ENCODE peak calls at places on chromosomes 16 and 17, in six cellular contexts. Y is SJSA1; Z is K562; F is AG04450; D is CD4-positive, alpha-beta memory T cell; P is CD8-positive, alpha-beta memory T cell. T is an unnamed sample.

GRCh38 chr16:53542283-53542682 is 39.3 kb upstream of the AKTIP start:
- DNase-seq in Y (no peak), Z (no peak), P (no peak), F (no peak), D (no peak), T (no peak)

GRCh38 chr16:80924372-80924978 is 82.2 kb downstream of the CMC2 start:
- DNase-seq in P (peak; percentile 4), D (no peak), F (no peak), Z (peak; percentile 63), Y (peak; percentile 58), T (peak; percentile 69)

GRCh38 chr16:27285676-27286196 is 17.2 kb upstream of the NSMCE1 start:
- DNase-seq in D (no peak), Z (no peak), F (no peak), Y (no peak), P (no peak), T (peak; percentile 45)

GRCh38 chr17:57783338-57783742 is 38.2 kb upstream of the CCDC182 start:
- DNase-seq in Y (peak; percentile 80), F (no peak), P (peak; percentile 63), D (peak; percentile 64), Z (peak; percentile 84), T (peak; percentile 51)

GRCh38 chr17:44386182-44386525 is 3.3 kb downstream of the ITGA2B start:
- DNase-seq in D (no peak), Y (no peak), F (no peak), Z (no peak), P (no peak), T (no peak)

GRCh38 chr16:58102665-58103427 is 26.3 kb downstream of the CFAP20 start:
- DNase-seq in F (no peak), Z (no peak), D (no peak), P (no peak), Y (no peak), T (peak; percentile 84)

GRCh38 chr17:39898088-39898487 is 20.3 kb downstream of the GSDMB start:
- DNase-seq in F (no peak), Y (no peak), P (no peak), D (no peak), Z (no peak), T (no peak)

GRCh38 chr17:69342896-69343644 is 16.1 kb upstream of the ABCA5 start:
- DNase-seq in P (no peak), F (no peak), Z (no peak), Y (no peak), D (no peak), T (no peak)

GRCh38 chr16:31106509-31107464 is 1.4 kb upstream of the BCKDK start:
- DNase-seq in Z (no peak), Y (no peak), F (no peak), P (no peak), D (no peak), T (no peak)

GRCh38 chr16:84344781-84345180 is 23.6 kb upstream of the ATP2C2 start:
- DNase-seq in D (no peak), P (no peak), Y (no peak), F (no peak), Z (no peak), T (no peak)

GRCh38 chr17:79950306-79950705 is 85.4 kb downstream of the TBC1D16 start:
- DNase-seq in F (no peak), P (no peak), D (no peak), Y (peak; percentile 42), Z (no peak), T (no peak)

GRCh38 chr16:1310832-1311200 is 1.4 kb downstream of the UBE2I start:
- DNase-seq in F (no peak), Z (no peak), P (no peak), Y (no peak), D (no peak), T (no peak)

DNA sequence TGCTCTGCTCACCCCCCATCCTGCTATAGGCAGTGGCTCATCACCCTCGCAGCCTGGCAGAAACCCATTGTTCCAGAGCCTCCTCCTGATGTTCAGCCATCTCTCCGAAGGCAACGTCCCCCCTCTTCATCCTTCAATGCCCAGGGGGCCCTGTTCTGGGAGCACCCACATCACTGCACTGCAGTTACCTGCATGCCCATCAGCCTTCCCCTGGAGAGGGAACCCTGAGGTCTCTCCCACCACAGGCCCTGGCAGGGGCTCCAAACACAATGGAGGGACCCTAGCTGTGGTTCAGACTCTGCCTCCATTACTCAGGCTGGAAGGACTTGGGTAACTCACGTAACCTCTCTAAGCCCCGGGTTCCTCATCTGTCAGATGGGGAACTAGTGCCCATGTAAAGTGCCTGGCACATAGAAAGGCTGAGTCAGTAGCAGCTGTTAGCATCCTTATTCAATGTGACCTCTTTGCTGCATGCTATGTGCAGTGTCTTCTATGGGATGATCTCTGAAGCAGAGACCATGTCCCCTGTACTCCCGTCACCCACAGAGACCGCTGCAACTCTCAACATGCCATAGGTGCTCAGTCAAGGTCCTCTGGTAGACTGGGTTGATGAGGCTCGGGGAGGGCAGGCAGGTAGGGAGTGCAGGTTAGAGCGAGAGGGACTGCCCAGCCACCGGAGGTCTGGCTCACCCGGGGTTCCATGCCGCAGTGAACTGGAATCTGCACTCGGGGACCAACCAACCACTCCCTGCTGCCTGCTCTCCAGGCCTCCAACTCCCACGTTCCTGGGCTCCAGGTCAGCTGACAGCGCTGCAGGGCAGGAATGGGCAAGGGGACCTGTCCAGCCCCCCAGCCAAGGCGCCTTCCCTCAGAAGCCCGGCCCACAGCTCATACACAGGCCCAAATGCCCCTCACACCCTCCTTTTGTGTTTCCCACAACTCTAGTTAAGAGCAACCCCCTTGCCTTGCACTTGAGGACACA is 233.2 kb downstream of the ZNF423 start:
- DNase-seq in Z (no peak), F (no peak), Y (peak; percentile 38), P (no peak), D (no peak), T (no peak)
- H3K27ac ChIP-seq in Z (no peak overlapping the region), F (no peak overlapping the region), Y (no peak overlapping the region), P (no peak overlapping the region), D (no peak overlapping the region), T (peak overlapping the region; percentile 28)

GRCh38 chr17:28718990-28719433 is 773 bp upstream of the RPL23A start:
- DNase-seq in Y (peak; percentile 85), Z (no peak), P (no peak), F (no peak), D (no peak), T (no peak)
- H3K27ac ChIP-seq in Y (peak overlapping the region; percentile 89), Z (peak overlapping the region; percentile 95), P (peak overlapping the region; percentile 73), F (peak overlapping the region; percentile 91), D (peak overlapping the region; percentile 86), T (peak overlapping the region; percentile 90)

GRCh38 chr17:63629627-63630026 is 7.4 kb downstream of the MAP3K3 start:
- DNase-seq in Y (no peak), Z (no peak), D (no peak), F (no peak), P (no peak), T (no peak)

GRCh38 chr17:63633742-63634141 is 11.5 kb downstream of the MAP3K3 start:
- DNase-seq in Z (no peak), P (no peak), F (no peak), D (no peak), Y (no peak), T (no peak)

GRCh38 chr17:63631062-63631461 is 8.8 kb downstream of the MAP3K3 start:
- DNase-seq in D (no peak), Y (no peak), F (no peak), P (no peak), Z (no peak), T (no peak)

GRCh38 chr17:63634163-63634562 is 11.9 kb downstream of the MAP3K3 start:
- DNase-seq in F (no peak), Z (peak; percentile 65), P (no peak), D (no peak), Y (no peak), T (peak; percentile 56)

DNA sequence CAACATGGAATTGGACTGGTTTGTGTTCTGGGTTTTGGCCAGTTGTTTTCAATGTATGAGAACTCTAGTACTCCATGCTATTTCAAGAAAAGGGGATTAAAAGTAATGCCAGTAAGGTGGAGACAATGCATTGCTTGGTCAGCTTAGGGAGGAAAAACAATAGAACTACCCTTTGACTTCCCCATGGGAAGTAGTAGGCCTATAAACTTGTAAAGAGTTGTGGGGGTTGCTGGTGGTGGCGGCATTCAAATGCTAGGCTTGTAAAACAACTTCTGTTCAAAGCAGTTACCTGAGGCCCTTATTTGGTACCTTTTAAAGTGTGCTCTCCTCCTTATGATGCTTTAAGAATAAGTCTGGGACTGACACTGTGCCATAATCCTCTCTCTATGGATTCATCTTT is 9.4 kb downstream of the MAP3K3 start:
- DNase-seq in Y (no peak), P (no peak), D (no peak), F (no peak), Z (no peak), T (no peak)
- H3K27ac ChIP-seq in Y (no peak overlapping the region), P (no peak overlapping the region), D (no peak overlapping the region), F (no peak overlapping the region), Z (no peak overlapping the region), T (no peak overlapping the region)

DNA sequence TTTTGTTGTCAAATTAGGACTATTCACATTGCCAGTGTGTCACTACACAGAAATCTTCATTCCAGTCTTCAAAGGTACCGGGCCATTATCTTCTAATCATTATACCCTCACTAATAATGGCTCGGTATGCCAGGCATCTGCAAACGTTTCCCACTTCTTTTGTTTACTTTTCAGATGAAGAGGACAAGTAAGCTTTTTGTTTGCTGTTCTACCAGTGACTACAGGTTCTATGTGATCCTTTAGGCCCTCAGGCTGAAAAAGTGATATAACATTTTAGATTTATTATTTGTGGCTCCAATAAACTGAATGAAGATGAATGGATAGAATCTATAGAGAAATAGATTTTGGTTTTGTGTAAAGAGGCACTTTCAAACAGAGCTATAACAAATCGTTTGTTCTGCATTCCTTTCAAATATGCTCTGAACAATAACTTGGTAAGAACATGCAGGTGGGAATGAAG is 403 bp upstream of the KRTAP3-1 start:
- DNase-seq in D (no peak), P (no peak), Z (no peak), Y (no peak), F (no peak), T (no peak)
- H3K27ac ChIP-seq in D (no peak overlapping the region), P (no peak overlapping the region), Z (no peak overlapping the region), Y (no peak overlapping the region), F (no peak overlapping the region), T (no peak overlapping the region)

GRCh38 chr16:48438414-48438813 is 53.2 kb upstream of the SIAH1 start:
- DNase-seq in P (no peak), F (no peak), D (no peak), Y (no peak), Z (no peak), T (no peak)
- H3K27ac ChIP-seq in P (no peak overlapping the region), F (no peak overlapping the region), D (no peak overlapping the region), Y (no peak overlapping the region), Z (no peak overlapping the region), T (no peak overlapping the region)

DNA sequence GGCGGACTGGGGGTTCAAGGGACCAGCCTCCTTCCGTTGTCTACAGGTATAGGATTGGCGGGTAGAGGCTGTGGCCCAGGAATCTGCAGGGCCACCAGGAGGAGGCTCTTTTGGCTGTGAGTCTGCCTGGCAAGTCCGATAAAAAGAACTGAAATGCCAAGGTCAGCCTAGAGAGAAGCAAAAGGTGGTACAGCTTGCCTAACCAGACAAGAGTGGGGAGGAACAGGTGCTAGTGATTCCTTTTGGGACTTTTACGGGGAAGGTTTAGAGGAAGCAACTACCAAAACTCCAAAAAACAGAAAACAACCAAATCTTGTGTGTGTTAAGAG is 5.6 kb upstream of the EVPL start:
- DNase-seq in D (no peak), Y (no peak), P (no peak), Z (no peak), F (no peak), T (no peak)
- H3K27ac ChIP-seq in D (no peak overlapping the region), Y (no peak overlapping the region), P (no peak overlapping the region), Z (no peak overlapping the region), F (no peak overlapping the region), T (no peak overlapping the region)

GRCh38 chr17:37747222-37747621 is 2.4 kb upstream of the HNF1B start:
- DNase-seq in Y (no peak), P (no peak), D (no peak), Z (no peak), F (no peak), T (no peak)
- H3K27ac ChIP-seq in Y (no peak overlapping the region), P (no peak overlapping the region), D (no peak overlapping the region), Z (no peak overlapping the region), F (no peak overlapping the region), T (no peak overlapping the region)